ENCODE peak calls at places on chromosomes 12 and 14, in seven cellular contexts. U is HCT116, P is Panc1, M is GM12878, E is GM23338, K is HepG2, B is upper lobe of left lung. X is an unnamed sample. For H3K27me3 and H3K4me1, the result is how much of the 10 kb centered on the place peaks cover.

GRCh38 chr12:25326326-25326725 is 75.6 kb upstream of the KRAS start:
- ATAC-seq in U (no peak), P (no peak), M (no peak), E (no peak), K (no peak), B (no peak), X (no peak)

GRCh38 chr12:18907154-18907553 is 169.2 kb downstream of the CAPZA3 start:
- ATAC-seq in U (no peak), P (no peak), M (no peak), E (no peak), K (no peak), B (no peak), X (peak)

GRCh38 chr14:48331421-48331820 is 656.0 kb upstream of the MDGA2 start:
- ATAC-seq in U (no peak), P (no peak), M (no peak), E (no peak), K (no peak), B (no peak), X (no peak)

GRCh38 chr12:22578328-22578727 is 34.0 kb upstream of the C2CD5 start:
- ATAC-seq in U (no peak), P (no peak), M (no peak), E (no peak), K (no peak), B (no peak), X (no peak)

GRCh38 chr12:132046561-132046960 is 96.8 kb downstream of the EP400 start:
- ATAC-seq in U (no peak), P (no peak), M (no peak), E (peak), K (no peak), B (no peak), X (no peak)

GRCh38 chr12:6355491-6356373 is 13.9 kb upstream of the TNFRSF1A start:
- ATAC-seq in U (peak), P (no peak), M (peak), E (peak), K (peak), B (no peak), X (no peak)

GRCh38 chr14:45267084-45267483 is 14.1 kb upstream of the MIS18BP1 start:
- ATAC-seq in U (no peak), P (no peak), M (no peak), E (no peak), K (no peak), B (no peak), X (no peak)

GRCh38 chr14:24187538-24187915 is 1.1 kb downstream of the IPO4 start:
- ATAC-seq in U (no peak), P (no peak), M (no peak), E (no peak), K (no peak), B (no peak), X (no peak)

GRCh38 chr12:11856971-11857370 is 207.5 kb downstream of the ETV6 start:
- ATAC-seq in U (no peak), P (no peak), M (no peak), E (no peak), K (no peak), B (no peak), X (no peak)

GRCh38 chr14:24692382-24693352 is 58.7 kb upstream of the GZMB start:
- ATAC-seq in U (no peak), P (no peak), M (peak), E (no peak), K (no peak), B (no peak), X (no peak)

GRCh38 chr14:60195179-60195810 is 30.1 kb upstream of the DHRS7 start:
- ATAC-seq in U (no peak), P (no peak), M (peak), E (peak), K (no peak), B (no peak), X (no peak)

GRCh38 chr14:21476925-21477681 is at the start of the genes RAB2B and TOX4:
- ATAC-seq in U (peak), P (peak), M (peak), E (peak), K (peak), B (peak), X (peak)

GRCh38 chr14:21475767-21476525 is 813 bp downstream of the RAB2B start:
- ATAC-seq in U (peak), P (peak), M (no peak), E (no peak), K (peak), B (no peak), X (no peak)

DNA sequence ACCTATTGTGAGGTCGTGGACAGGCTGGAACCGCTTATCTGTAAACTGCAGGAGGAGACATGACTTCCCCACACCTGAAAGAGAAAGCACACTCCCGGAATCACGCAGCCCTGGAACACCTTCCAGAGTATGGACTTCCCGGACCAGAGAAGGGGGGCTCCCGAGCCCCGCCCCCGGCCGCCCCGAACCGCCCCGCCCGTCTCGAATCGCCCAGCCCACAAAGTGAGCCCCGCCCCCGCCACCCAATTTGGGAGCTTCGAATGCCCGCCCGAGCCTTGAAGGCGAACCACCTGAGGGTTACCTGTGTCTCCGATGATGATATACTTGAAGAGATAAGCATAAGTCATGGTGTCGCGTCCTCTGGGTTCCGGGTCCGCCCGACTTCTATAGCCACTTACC is 234 bp downstream of the RAB2B start:
- ATAC-seq in U (peak), P (peak), M (peak), E (peak), K (peak), B (peak), X (peak)
- TF ChIP-seq POLR2AphosphoS5 in U (peak), P (peak), M (peak), E (peak), K (peak), B (no peak), X (peak)

DNA sequence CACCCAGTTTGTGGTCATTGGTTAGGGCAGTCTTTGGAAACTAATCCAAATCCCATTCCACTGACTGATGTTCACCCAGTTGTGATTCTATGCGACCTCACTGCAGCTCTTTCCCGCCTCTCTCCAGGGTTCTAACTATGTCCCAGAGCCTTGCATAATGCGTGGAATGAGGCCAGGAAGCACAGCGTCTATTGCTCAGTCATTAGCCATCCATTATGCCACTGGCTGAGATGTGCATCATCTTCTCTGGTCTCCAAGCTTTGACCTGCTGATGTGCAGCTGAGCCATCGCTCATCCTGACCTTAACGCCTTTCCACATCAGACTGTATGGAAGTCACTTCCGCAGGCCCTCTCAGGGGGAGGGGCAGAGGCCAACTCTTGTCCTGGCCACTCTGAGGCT is 115.4 kb upstream of the VRK1 start:
- ATAC-seq in U (no peak), P (no peak), M (no peak), E (no peak), K (no peak), B (no peak), X (no peak)
- H3K27me3 ChIP-seq in U (under half), P (under half), M (under half), E (under half), K (under half), B (under half), X (under half)

GRCh38 chr12:118850244-118850825 is 131.0 kb upstream of the SRRM4 start:
- ATAC-seq in U (peak), P (no peak), M (peak), E (peak), K (peak), B (no peak), X (no peak)
- H3K4me1 ChIP-seq in U (under half), P (under half), M (under half), E (under half), K (under half), B (under half), X (under half)

GRCh38 chr14:103828315-103828967 is 18.9 kb downstream of the PPP1R13B start:
- ATAC-seq in U (no peak), P (no peak), M (no peak), E (no peak), K (no peak), B (no peak), X (peak)
- TF ChIP-seq POLR2AphosphoS5 in U (no peak), P (no peak), M (no peak), E (no peak), K (no peak), B (no peak), X (no peak)

DNA sequence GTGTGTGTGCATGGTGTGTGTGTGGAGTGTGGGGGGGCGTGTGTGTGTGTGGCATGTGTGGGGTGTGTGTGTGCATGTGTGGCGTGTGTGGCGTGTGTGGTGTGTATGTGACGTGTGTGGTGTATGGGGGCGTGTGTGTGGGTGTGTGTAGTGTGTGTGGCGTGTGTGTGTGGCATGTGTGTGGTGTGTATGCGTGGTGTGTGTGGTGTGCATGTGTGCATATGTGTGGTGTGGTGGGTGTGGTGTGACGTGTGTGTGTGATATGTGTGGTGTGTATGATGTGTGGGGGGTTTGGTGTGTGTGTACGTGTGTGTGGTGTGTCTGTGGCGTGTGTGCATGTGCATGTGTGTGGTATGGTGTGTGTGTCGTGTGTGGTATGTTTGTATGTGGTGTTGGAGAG is 24.1 kb upstream of the CMKLR1 start:
- ATAC-seq in U (no peak), P (no peak), M (no peak), E (no peak), K (no peak), B (no peak), X (no peak)
- H3K27me3 ChIP-seq in U (under half), P (under half), M (under half), E (under half), K (under half), B (under half), X (under half)

GRCh38 chr14:63432228-63432627 is 110.9 kb downstream of the PPP2R5E start:
- ATAC-seq in U (no peak), P (no peak), M (no peak), E (no peak), K (no peak), B (no peak), X (no peak)
- H3K4me1 ChIP-seq in U (under half), P (under half), M (under half), E (under half), K (under half), B (under half), X (under half)

GRCh38 chr14:63292805-63293204 is 25.9 kb downstream of the GPHB5 start:
- ATAC-seq in U (no peak), P (no peak), M (no peak), E (no peak), K (no peak), B (no peak), X (no peak)
- TF ChIP-seq POLR2AphosphoS5 in U (no peak), P (no peak), M (no peak), E (no peak), K (no peak), B (no peak), X (no peak)

DNA sequence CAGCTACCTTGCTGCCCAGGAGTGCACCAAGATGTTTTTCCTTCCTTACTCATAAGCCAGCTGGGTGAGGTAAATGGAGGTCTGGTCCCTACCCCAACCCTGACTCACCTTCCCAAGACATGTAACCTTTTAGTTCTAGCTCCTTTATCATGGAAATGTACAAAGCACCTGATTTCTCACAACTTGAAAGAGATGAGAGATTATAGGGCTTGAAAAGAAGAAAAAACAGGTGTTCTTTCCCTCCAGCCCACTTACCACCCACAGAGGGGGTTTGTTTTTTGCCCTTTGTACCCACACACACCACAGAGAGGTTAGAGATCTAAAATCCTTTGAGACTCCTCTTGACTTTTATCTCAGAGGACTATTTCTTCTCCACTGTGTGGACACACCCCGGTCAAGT is 21.1 kb downstream of the PLXNC1 start:
- ATAC-seq in U (no peak), P (no peak), M (no peak), E (peak), K (no peak), B (no peak), X (no peak)
- H3K27me3 ChIP-seq in U (under half), P (under half), M (under half), E (half or more), K (under half), B (under half), X (under half)